ENCODE peak calls at places on chromosomes 12 and 14, in ten cellular contexts. V, Q, A, C, O, U, G, P, K and Y are unnamed samples.
A peak's percentile ranks its signal among the peaks of the same experiment; 100 is the strongest.

GRCh38 chr12:10170199-10170598 is 1.7 kb downstream of the OLR1 start:
- DNase-seq in V (no peak), Q (no peak), A (no peak), C (no peak), O (no peak), U (no peak), G (no peak), P (no peak), K (no peak), Y (no peak)

GRCh38 chr12:120538281-120539156 is 4.4 kb downstream of the RNF10 start:
- DNase-seq in V (peak; percentile 84), Q (no peak), A (no peak), C (peak; percentile 66), O (peak; percentile 91), U (peak; percentile 73), G (no peak), P (no peak), K (peak; percentile 87), Y (peak; percentile 70)

GRCh38 chr12:29743801-29744200 is 39.9 kb downstream of the TMTC1 start:
- DNase-seq in V (peak; percentile 85), Q (no peak), A (peak; percentile 29), C (no peak), O (no peak), U (no peak), G (peak; percentile 11), P (no peak), K (no peak), Y (peak; percentile 37)

GRCh38 chr12:128269108-128269713 is 2.2 kb downstream of the TMEM132C start:
- DNase-seq in V (no peak), Q (no peak), A (no peak), C (no peak), O (no peak), U (no peak), G (no peak), P (no peak), K (no peak), Y (no peak)

GRCh38 chr12:5785601-5786000 is 159.5 kb downstream of the ANO2 start:
- DNase-seq in V (no peak), Q (no peak), A (no peak), C (no peak), O (no peak), U (no peak), G (no peak), P (no peak), K (no peak), Y (no peak)

GRCh38 chr12:126093911-126094310 is 1028.7 kb downstream of the AACS start:
- DNase-seq in V (peak; percentile 46), Q (peak; percentile 33), A (no peak), C (no peak), O (peak; percentile 43), U (no peak), G (no peak), P (no peak), K (no peak), Y (peak; percentile 8)

GRCh38 chr14:101098641-101099040 is 195.1 kb upstream of the RTL1 start:
- DNase-seq in V (peak; percentile 67), Q (no peak), A (no peak), C (no peak), O (no peak), U (no peak), G (no peak), P (no peak), K (no peak), Y (peak; percentile 29)

GRCh38 chr12:115377230-115377629 is 693.3 kb upstream of the TBX3 start:
- DNase-seq in V (no peak), Q (no peak), A (no peak), C (no peak), O (no peak), U (no peak), G (no peak), P (no peak), K (no peak), Y (no peak)

GRCh38 chr14:100890044-100890443 is 13.5 kb downstream of the RTL1 start:
- DNase-seq in V (no peak), Q (no peak), A (no peak), C (peak; percentile 17), O (no peak), U (no peak), G (no peak), P (no peak), K (peak; percentile 41), Y (no peak)

GRCh38 chr12:100951756-100952155 is 157.2 kb downstream of the ANO4 start:
- DNase-seq in V (no peak), Q (no peak), A (no peak), C (no peak), O (no peak), U (no peak), G (no peak), P (no peak), K (no peak), Y (no peak)

GRCh38 chr14:105495101-105495989 is 4.3 kb downstream of the TEDC1 start:
- DNase-seq in V (no peak), Q (no peak), A (no peak), C (no peak), O (no peak), U (peak; percentile 89), G (no peak), P (no peak), K (no peak), Y (no peak)

GRCh38 chr12:47839214-47839613 is 19.5 kb upstream of the HDAC7 start:
- DNase-seq in V (no peak), Q (no peak), A (no peak), C (no peak), O (no peak), U (no peak), G (no peak), P (no peak), K (no peak), Y (no peak)

GRCh38 chr14:105093426-105094192 is 28.4 kb upstream of the GPR132 start:
- DNase-seq in V (peak; percentile 83), Q (peak; percentile 79), A (peak; percentile 72), C (peak; percentile 83), O (peak; percentile 37), U (peak; percentile 88), G (no peak), P (peak; percentile 35), K (peak; percentile 87), Y (peak; percentile 47)

GRCh38 chr12:98198261-98198982 is 317.0 kb upstream of the TMPO start:
- DNase-seq in V (peak; percentile 89), Q (no peak), A (no peak), C (no peak), O (no peak), U (no peak), G (no peak), P (no peak), K (no peak), Y (no peak)

GRCh38 chr14:75147423-75148071 is 20.7 kb upstream of the NEK9 start:
- DNase-seq in V (peak; percentile 92), Q (peak; percentile 55), A (no peak), C (peak; percentile 69), O (peak; percentile 78), U (peak; percentile 68), G (no peak), P (no peak), K (peak; percentile 81), Y (peak; percentile 80)

GRCh38 chr14:70808023-70808401 is 1.3 kb downstream of the MAP3K9 start:
- DNase-seq in V (peak; percentile 22), Q (no peak), A (no peak), C (peak; percentile 56), O (peak; percentile 55), U (no peak), G (no peak), P (peak; percentile 40), K (no peak), Y (no peak)